ENCODE peak calls at places on chromosomes 7 and 10, in six cellular contexts. T is mesenchymal stem cell, E is H9, H is H1, M is neuronal stem cell, G is trophoblast cell. N is an unnamed sample.

GRCh38 chr7:34761627-34762026 is 103.6 kb downstream of the NPSR1 start:
- DNase-seq in T (peak), G (peak), E (no peak), M (no peak), H (no peak), N (no peak)

GRCh38 chr7:31432166-31432565 is 81.7 kb upstream of the ITPRID1 start:
- DNase-seq in G (peak), T (no peak), M (no peak), E (no peak), H (no peak), N (no peak)

GRCh38 chr7:74226633-74227032 is 16.8 kb downstream of the LAT2 start:
- DNase-seq in M (no peak), T (no peak), G (no peak), E (no peak), H (no peak), N (no peak)

GRCh38 chr10:96720422-96721206 is at the start of gene PIK3AP1:
- DNase-seq in M (peak), T (no peak), H (peak), G (no peak), E (peak), N (no peak)

GRCh38 chr10:29946953-29947700 is 112.3 kb downstream of the JCAD start:
- DNase-seq in H (peak), T (peak), G (peak), E (no peak), M (no peak), N (peak)

GRCh38 chr10:129332476-129332875 is 134.6 kb upstream of the MGMT start:
- DNase-seq in T (peak), E (peak), M (no peak), H (peak), G (no peak), N (peak)

GRCh38 chr7:148700693-148701092 is 2.0 kb downstream of the CUL1 start:
- DNase-seq in T (peak), M (no peak), E (no peak), H (no peak), G (no peak), N (peak)

GRCh38 chr7:27677912-27678612 is 15.4 kb upstream of the HIBADH start:
- DNase-seq in T (peak), M (no peak), E (no peak), H (no peak), G (peak), N (peak)

GRCh38 chr10:70169661-70170364 is 501 bp downstream of the SAR1A start:
- DNase-seq in H (no peak), E (no peak), T (peak), M (peak), G (no peak), N (no peak)

GRCh38 chr10:44395396-44395795 is 10.5 kb upstream of the CXCL12 start:
- DNase-seq in G (no peak), T (no peak), E (no peak), M (no peak), H (no peak), N (no peak)

GRCh38 chr7:131524699-131525098 is 31.7 kb downstream of the PODXL start:
- DNase-seq in T (no peak), H (no peak), E (no peak), G (no peak), M (no peak), N (no peak)

GRCh38 chr7:65988084-65988483 is 6.1 kb upstream of the GUSB start:
- DNase-seq in H (no peak), G (no peak), T (no peak), E (no peak), M (no peak), N (no peak)

GRCh38 chr10:122498521-122498920 is 37.2 kb downstream of the HTRA1 start:
- DNase-seq in G (no peak), E (no peak), H (no peak), T (no peak), M (no peak), N (no peak)

GRCh38 chr7:2060701-2061100 is 172.0 kb downstream of the MAD1L1 start:
- DNase-seq in M (no peak), T (peak), H (no peak), E (no peak), G (no peak), N (peak)

GRCh38 chr7:149226840-149227494 is 12.5 kb upstream of the ZNF212 start:
- DNase-seq in E (no peak), T (no peak), G (no peak), H (no peak), M (no peak), N (no peak)

GRCh38 chr7:95796617-95797016 is 24.3 kb downstream of the DYNC1I1 start:
- DNase-seq in G (no peak), M (no peak), E (no peak), H (no peak), T (no peak), N (no peak)

GRCh38 chr7:150874401-150875198 is 22.3 kb downstream of the AOC1 start:
- DNase-seq in H (no peak), M (no peak), E (no peak), T (no peak), G (no peak), N (no peak)

GRCh38 chr10:14860782-14861181 is 17.9 kb upstream of the SUV39H2 start:
- DNase-seq in H (no peak), G (no peak), M (no peak), E (no peak), T (no peak), N (no peak)

GRCh38 chr10:122435212-122435827 is 19.1 kb upstream of the ARMS2 start:
- DNase-seq in G (no peak), H (no peak), T (peak), E (no peak), M (peak), N (peak)

GRCh38 chr7:55252386-55252785 is 112.8 kb upstream of the LANCL2 start:
- DNase-seq in G (peak), H (no peak), T (no peak), M (no peak), E (no peak), N (no peak)

GRCh38 chr10:85741626-85742300 is 624.8 kb downstream of the GRID1 start:
- DNase-seq in G (no peak), M (no peak), H (no peak), T (no peak), E (no peak), N (no peak)

GRCh38 chr10:10714327-10714726 is 303.3 kb upstream of the CELF2 start:
- DNase-seq in G (no peak), T (no peak), H (no peak), E (no peak), M (no peak), N (no peak)

GRCh38 chr10:14837003-14837755 is 658 bp downstream of the CDNF start:
- DNase-seq in M (peak), T (no peak), H (no peak), G (no peak), E (no peak), N (no peak)

GRCh38 chr7:24406818-24407226 is 122.8 kb downstream of the NPY start:
- DNase-seq in G (no peak), E (peak), H (no peak), M (no peak), T (no peak), N (no peak)

GRCh38 chr7:90622670-90623069 is 26.5 kb downstream of the CDK14 start:
- DNase-seq in G (no peak), E (no peak), H (no peak), M (no peak), T (no peak), N (no peak)

GRCh38 chr7:90624128-90624980 is 28.2 kb downstream of the CDK14 start:
- DNase-seq in G (no peak), M (no peak), T (peak), E (no peak), H (no peak), N (peak)

GRCh38 chr7:90626011-90626410 is 29.9 kb downstream of the CDK14 start:
- DNase-seq in M (no peak), E (no peak), G (no peak), H (no peak), T (peak), N (peak)

GRCh38 chr7:90625562-90625961 is 29.4 kb downstream of the CDK14 start:
- DNase-seq in M (peak), E (no peak), H (no peak), T (peak), G (no peak), N (peak)

GRCh38 chr7:90625051-90625450 is 28.9 kb downstream of the CDK14 start:
- DNase-seq in E (no peak), H (no peak), M (no peak), T (peak), G (no peak), N (peak)
- H4K91ac ChIP-seq in E (no peak), H (peak), M (no peak), T (peak), G (peak), N (peak)

GRCh38 chr10:98610855-98611254 is 164.1 kb upstream of the HPS1 start:
- DNase-seq in T (peak), G (no peak), M (no peak), H (no peak), E (no peak), N (no peak)
- H4K91ac ChIP-seq in T (no peak), G (no peak), M (no peak), H (no peak), E (no peak), N (no peak)

GRCh38 chr7:142250705-142251104 is 7.2 kb downstream of the PRSS58 start:
- DNase-seq in M (no peak), G (no peak), E (no peak), T (no peak), H (no peak), N (no peak)
- H4K91ac ChIP-seq in M (no peak), G (no peak), E (no peak), T (no peak), H (no peak), N (no peak)

GRCh38 chr7:133442818-133443217 is 189.9 kb downstream of the EXOC4 start:
- DNase-seq in M (no peak), H (no peak), G (no peak), T (no peak), E (no peak), N (no peak)

GRCh38 chr7:133448012-133448411 is 195.1 kb downstream of the EXOC4 start:
- DNase-seq in H (no peak), M (no peak), E (no peak), G (no peak), T (no peak), N (no peak)

DNA sequence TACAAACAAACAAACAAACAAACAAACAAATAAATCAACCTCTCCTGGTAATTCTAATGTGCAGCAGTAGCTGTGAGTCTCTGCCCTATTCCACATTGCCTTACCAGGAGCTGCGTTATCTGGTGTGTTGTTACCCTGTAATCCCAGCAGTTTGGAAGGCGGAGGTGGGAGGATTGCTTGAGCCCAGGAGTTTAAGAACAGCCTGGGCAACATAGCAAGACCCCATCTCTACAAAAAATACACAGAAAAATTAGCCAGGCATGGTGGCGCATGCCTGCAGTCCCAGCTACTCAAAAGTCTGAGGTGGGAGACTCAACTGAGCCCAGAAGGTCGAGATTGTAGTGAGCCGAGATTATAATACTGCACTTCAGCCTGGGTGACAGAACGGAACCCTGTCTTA is 192.7 kb downstream of the EXOC4 start:
- DNase-seq in E (no peak), H (no peak), G (no peak), M (no peak), T (no peak), N (no peak)
- H4K91ac ChIP-seq in E (no peak), H (no peak), G (no peak), M (no peak), T (no peak), N (no peak)

GRCh38 chr7:51327287-51327717 is 10.7 kb upstream of the COBL start:
- DNase-seq in E (peak), H (no peak), M (no peak), G (no peak), T (no peak), N (no peak)
- H4K91ac ChIP-seq in E (peak), H (peak), M (no peak), G (peak), T (no peak), N (no peak)